ENCODE peak calls at places on chromosomes 7 and 10, in seven cellular contexts. G, X, K, Z, I, P and W are unnamed samples.

GRCh38 chr7:87797798-87798403 is 78.3 kb downstream of the SLC25A40 start:
- DNase-seq in P (no peak), X (peak), Z (peak), I (no peak), K (peak), G (no peak), W (no peak)

GRCh38 chr7:6705959-6706665 is 635 bp downstream of the ZNF12 start:
- DNase-seq in K (no peak), I (no peak), G (no peak), P (peak), X (peak), Z (peak), W (peak)

GRCh38 chr7:131745645-131746248 is 189.3 kb upstream of the PODXL start:
- DNase-seq in G (no peak), P (peak), I (no peak), Z (peak), X (peak), K (no peak), W (no peak)

GRCh38 chr10:95819620-95820329 is 63.8 kb downstream of the ENTPD1 start:
- DNase-seq in Z (peak), I (no peak), K (no peak), X (no peak), P (no peak), G (no peak), W (no peak)

GRCh38 chr7:37054631-37055300 is 330.5 kb upstream of the AOAH start:
- DNase-seq in K (no peak), G (no peak), X (no peak), I (no peak), Z (no peak), P (no peak), W (no peak)

GRCh38 chr10:123746520-123746919 is 80.4 kb downstream of the GPR26 start:
- DNase-seq in X (no peak), P (no peak), K (no peak), Z (no peak), I (no peak), G (no peak), W (no peak)

GRCh38 chr10:19966751-19967150 is 150.5 kb downstream of the PLXDC2 start:
- DNase-seq in X (peak), K (no peak), I (no peak), Z (peak), G (no peak), P (no peak), W (no peak)

GRCh38 chr7:21185866-21186265 is 242.0 kb upstream of the SP4 start:
- DNase-seq in P (no peak), Z (no peak), X (no peak), K (no peak), G (no peak), I (no peak), W (no peak)

GRCh38 chr10:93406367-93407145 is 75.6 kb downstream of the MYOF start:
- DNase-seq in K (no peak), Z (peak), I (no peak), X (no peak), G (no peak), P (no peak), W (no peak)

GRCh38 chr7:89170628-89171027 is 375.1 kb upstream of the TEX47 start:
- DNase-seq in K (no peak), X (no peak), P (no peak), I (no peak), Z (no peak), G (no peak), W (no peak)

GRCh38 chr7:39413866-39414668 is 152.1 kb upstream of the YAE1 start:
- DNase-seq in P (no peak), X (peak), Z (peak), K (no peak), I (peak), G (no peak), W (peak)

GRCh38 chr7:39414669-39415035 is 151.6 kb upstream of the YAE1 start:
- DNase-seq in G (no peak), I (no peak), P (no peak), Z (no peak), X (no peak), K (no peak), W (no peak)

GRCh38 chr7:39415091-39415820 is 150.9 kb upstream of the YAE1 start:
- DNase-seq in P (no peak), I (no peak), Z (no peak), X (no peak), K (no peak), G (no peak), W (no peak)

GRCh38 chr7:39416866-39417265 is 149.3 kb upstream of the YAE1 start:
- DNase-seq in P (no peak), X (no peak), I (no peak), K (no peak), G (no peak), Z (no peak), W (no peak)

DNA sequence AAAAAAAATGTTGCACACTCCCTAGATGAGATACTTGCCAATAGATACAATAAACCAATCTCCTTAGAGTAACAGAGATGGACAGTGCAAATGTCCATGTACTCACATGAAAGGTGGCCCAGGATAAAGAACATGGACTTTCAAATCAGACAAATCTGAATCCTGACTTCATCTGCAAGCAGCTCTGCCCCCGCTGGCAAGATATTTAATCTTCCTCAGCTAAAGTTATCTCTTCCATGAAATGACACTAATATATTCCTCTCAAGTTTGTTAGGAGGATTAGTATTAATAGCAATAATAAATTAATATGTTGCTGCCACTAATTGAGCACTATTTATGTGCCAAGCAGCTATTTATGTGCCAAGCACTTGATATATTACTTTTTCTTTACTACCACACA is 148.6 kb upstream of the YAE1 start:
- DNase-seq in P (no peak), K (no peak), X (no peak), G (no peak), I (no peak), Z (peak), W (no peak)
- TF ChIP-seq CTCF in P (no peak), K (no peak), X (no peak), G (no peak), I (no peak), Z (peak), W (no peak)

GRCh38 chr10:97332586-97333350 is 1.8 kb downstream of the FRAT2 start:
- DNase-seq in X (peak), Z (peak), I (no peak), K (peak), G (no peak), P (peak), W (peak)

GRCh38 chr10:97325754-97326153 is 6.7 kb downstream of the FRAT1 start:
- DNase-seq in P (no peak), Z (no peak), G (no peak), K (no peak), I (no peak), X (no peak), W (no peak)

GRCh38 chr10:97331304-97331703 is 3.2 kb downstream of the FRAT2 start:
- DNase-seq in P (no peak), G (no peak), X (no peak), K (no peak), I (no peak), Z (no peak), W (no peak)

GRCh38 chr10:97327348-97328294 is 6.9 kb downstream of the FRAT2 start:
- DNase-seq in K (no peak), P (no peak), X (no peak), G (no peak), Z (no peak), I (no peak), W (no peak)

GRCh38 chr10:97328646-97329453 is 5.7 kb downstream of the FRAT2 start:
- DNase-seq in K (no peak), Z (peak), P (no peak), X (no peak), G (no peak), I (no peak), W (no peak)
- H3K4me3 ChIP-seq in K (no peak), Z (no peak), P (no peak), X (no peak), G (no peak), I (no peak), W (no peak)

GRCh38 chr10:43420369-43421200 is 11.6 kb upstream of the HNRNPF start:
- DNase-seq in X (peak), Z (peak), K (no peak), P (peak), G (peak), I (peak), W (peak)
- TF ChIP-seq CTCF in X (no peak), Z (peak), K (peak), P (no peak), G (no peak), I (peak), W (peak)

DNA sequence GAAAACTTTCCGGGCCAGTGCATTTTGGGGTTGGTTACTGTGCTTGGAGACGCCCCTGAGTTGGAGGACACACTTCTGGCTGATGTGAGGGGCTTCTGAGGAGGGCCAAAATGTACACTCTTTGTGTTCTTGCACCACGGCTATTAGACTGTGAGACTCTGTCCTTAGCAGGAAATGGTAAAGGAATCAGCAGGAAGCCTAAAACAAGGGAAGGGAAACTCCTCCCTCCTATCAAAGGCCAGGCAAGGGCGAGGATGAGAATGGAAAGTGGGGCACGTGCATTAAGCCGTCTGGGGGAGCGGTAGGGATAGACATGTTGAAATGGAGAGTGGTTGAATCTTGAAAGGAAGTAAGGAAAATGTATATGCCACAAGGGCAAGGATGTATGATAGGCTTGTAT is 1.8 kb upstream of the SRGN start:
- DNase-seq in X (no peak), G (no peak), P (no peak), Z (peak), K (no peak), I (no peak), W (peak)
- H3K4me3 ChIP-seq in X (no peak), G (no peak), P (no peak), Z (peak), K (no peak), I (peak), W (no peak)

GRCh38 chr10:91220194-91220953 is at the start of gene PCGF5:
- DNase-seq in G (peak), I (peak), K (peak), X (peak), Z (peak), P (peak), W (peak)
- TF ChIP-seq CTCF in G (peak), I (peak), K (no peak), X (peak), Z (peak), P (peak), W (peak)

GRCh38 chr7:41570766-41571165 is 132.1 kb downstream of the INHBA start:
- DNase-seq in I (no peak), P (no peak), X (no peak), Z (no peak), G (no peak), K (no peak), W (no peak)

GRCh38 chr7:41574377-41574776 is 128.5 kb downstream of the INHBA start:
- DNase-seq in Z (peak), K (peak), X (no peak), G (no peak), P (no peak), I (no peak), W (no peak)

GRCh38 chr7:41576176-41576575 is 126.7 kb downstream of the INHBA start:
- DNase-seq in P (no peak), I (no peak), K (no peak), X (no peak), Z (no peak), G (no peak), W (no peak)

GRCh38 chr7:41573017-41573416 is 129.9 kb downstream of the INHBA start:
- DNase-seq in K (peak), G (no peak), Z (peak), P (no peak), X (peak), I (no peak), W (no peak)

GRCh38 chr7:41573881-41574280 is 129.0 kb downstream of the INHBA start:
- DNase-seq in I (no peak), P (no peak), X (no peak), Z (peak), K (no peak), G (no peak), W (no peak)
- H3K4me3 ChIP-seq in I (no peak), P (no peak), X (no peak), Z (no peak), K (no peak), G (no peak), W (no peak)

DNA sequence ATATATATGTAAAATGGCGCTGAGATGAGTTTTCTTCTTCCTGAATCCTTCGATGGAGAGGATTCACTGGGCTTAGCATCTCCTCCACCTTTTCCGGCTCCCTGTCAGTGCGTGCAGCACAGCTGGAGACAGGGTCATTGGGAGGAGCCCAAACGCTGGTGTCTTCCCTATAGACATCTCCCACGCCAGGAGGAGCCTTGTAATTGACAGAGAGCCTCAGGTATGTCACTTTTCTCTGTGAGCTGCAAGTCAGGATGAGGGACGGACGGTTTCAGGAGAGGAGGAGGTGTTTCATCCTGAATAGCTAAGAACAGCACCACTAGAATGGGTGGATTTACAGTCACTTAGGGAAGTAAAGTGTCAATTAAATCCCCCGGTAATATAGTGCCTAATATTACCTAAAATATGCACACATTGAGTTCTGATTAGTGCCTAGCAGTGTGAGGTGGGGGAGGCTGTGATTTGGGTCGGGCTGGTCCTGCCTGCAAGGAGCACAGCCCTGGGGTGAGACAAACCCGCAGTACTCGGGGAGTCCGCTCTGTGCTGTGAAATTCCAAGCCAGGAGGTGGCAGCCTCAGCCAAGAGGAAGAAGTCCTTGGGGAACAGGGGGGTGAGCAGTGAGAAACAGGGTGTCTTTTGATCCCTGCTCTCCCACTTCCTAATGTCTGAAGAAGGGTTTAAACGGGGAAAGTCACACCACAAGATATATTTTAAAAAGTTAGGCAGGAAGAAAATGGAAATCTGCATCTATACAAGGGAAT is 28.2 kb downstream of the IL15RA start:
- DNase-seq in P (peak), Z (peak), G (no peak), X (peak), I (peak), K (no peak), W (peak)
- TF ChIP-seq CTCF in P (peak), Z (peak), G (peak), X (peak), I (peak), K (peak), W (peak)